ENCODE peak calls at places on chromosome 22, in eight cellular contexts. P is sigmoid colon; X is stromal cell of bone marrow; H is psoas muscle; Q is PC-3; M is activated CD4-positive, alpha-beta T cell treated with anti-CD3 and anti-CD28 coated beads for 48 hours; K is left cardiac atrium; F is stimulated activated naive B cell treated with anti-CD40 and anti-IgM and Interleukin-4, amounts not matched to agents 10 μg/mL and 1 μg/mL and 100 μg/mL, for 72 hours. O is an unnamed sample.

GRCh38 chr22:49464024-49464423 is 363.6 kb downstream of the BRD1 start:
- DNase-seq in P (no peak), X (no peak), H (no peak), Q (no peak), M (no peak), K (no peak), F (no peak), O (no peak)

GRCh38 chr22:36431977-36432376 is 44.2 kb upstream of the MYH9 start:
- DNase-seq in P (no peak), X (no peak), H (no peak), Q (no peak), M (no peak), K (no peak), F (no peak), O (no peak)

GRCh38 chr22:48649466-48649865 is 1178.2 kb downstream of the BRD1 start:
- DNase-seq in P (no peak), X (no peak), H (no peak), Q (no peak), M (no peak), K (no peak), F (no peak), O (no peak)

GRCh38 chr22:34808618-34809017 is 257.3 kb upstream of the ISX start:
- DNase-seq in P (no peak), X (no peak), H (no peak), Q (no peak), M (no peak), K (no peak), F (no peak), O (no peak)

GRCh38 chr22:18057568-18058209 is 20.1 kb upstream of the PEX26 start:
- DNase-seq in P (peak), X (peak), H (peak), Q (peak), M (no peak), K (peak), F (peak), O (peak)

GRCh38 chr22:46008291-46008690 is 31.3 kb upstream of the WNT7B start:
- DNase-seq in P (no peak), X (no peak), H (peak), Q (no peak), M (no peak), K (no peak), F (no peak), O (no peak)

GRCh38 chr22:49274754-49275380 is 552.8 kb downstream of the BRD1 start:
- DNase-seq in P (no peak), X (no peak), H (no peak), Q (no peak), M (no peak), K (no peak), F (no peak), O (no peak)

GRCh38 chr22:26170795-26171194 is 1.5 kb downstream of the SEZ6L start:
- DNase-seq in P (no peak), X (no peak), H (peak), Q (no peak), M (peak), K (no peak), F (no peak), O (no peak)

GRCh38 chr22:21677606-21678443 is 12.0 kb downstream of the PPIL2 start:
- DNase-seq in P (no peak), X (no peak), H (no peak), Q (no peak), M (no peak), K (no peak), F (no peak), O (no peak)

GRCh38 chr22:50363411-50364194 is 20.5 kb downstream of the PPP6R2 start:
- DNase-seq in P (no peak), X (no peak), H (no peak), Q (no peak), M (no peak), K (no peak), F (no peak), O (no peak)

GRCh38 chr22:18042685-18043084 is 18.3 kb upstream of the MICAL3 start:
- DNase-seq in P (no peak), X (no peak), H (no peak), Q (peak), M (no peak), K (no peak), F (no peak), O (no peak)

GRCh38 chr22:44237290-44237689 is 56.6 kb downstream of the PARVG start:
- DNase-seq in P (no peak), X (no peak), H (no peak), Q (no peak), M (no peak), K (no peak), F (no peak), O (no peak)

GRCh38 chr22:27780161-27780575 is 21.4 kb downstream of the MN1 start:
- DNase-seq in P (no peak), X (no peak), H (no peak), Q (no peak), M (no peak), K (peak), F (no peak), O (no peak)

GRCh38 chr22:24417901-24418641 is 9.3 kb upstream of the ADORA2A start:
- DNase-seq in P (peak), X (no peak), H (no peak), Q (no peak), M (no peak), K (no peak), F (no peak), O (no peak)

GRCh38 chr22:45826520-45826919 is 150.4 kb downstream of the WNT7B start:
- DNase-seq in P (no peak), X (no peak), H (no peak), Q (no peak), M (no peak), K (no peak), F (no peak), O (no peak)

GRCh38 chr22:35353318-35353717 is 27.6 kb upstream of the HMOX1 start:
- DNase-seq in P (no peak), X (no peak), H (no peak), Q (no peak), M (no peak), K (no peak), F (no peak), O (no peak)

GRCh38 chr22:24161909-24162308 is 19.4 kb upstream of the SUSD2 start:
- DNase-seq in P (peak), X (no peak), H (peak), Q (no peak), M (no peak), K (no peak), F (no peak), O (no peak)

GRCh38 chr22:26471522-26471921 is 12.1 kb downstream of the HPS4 start:
- DNase-seq in P (no peak), X (peak), H (peak), Q (peak), M (no peak), K (no peak), F (no peak), O (peak)

GRCh38 chr22:29256606-29257325 is 11.0 kb downstream of the RHBDD3 start:
- DNase-seq in P (no peak), X (no peak), H (no peak), Q (no peak), M (no peak), K (no peak), F (no peak), O (no peak)

GRCh38 chr22:23791737-23792645 is 5.2 kb downstream of the SMARCB1 start:
- DNase-seq in P (no peak), X (no peak), H (no peak), Q (no peak), M (no peak), K (peak), F (no peak), O (no peak)

GRCh38 chr22:49137216-49137840 is 690.3 kb downstream of the BRD1 start:
- DNase-seq in P (no peak), X (no peak), H (no peak), Q (no peak), M (no peak), K (no peak), F (no peak), O (no peak)

GRCh38 chr22:24867327-24868022 is 61.5 kb downstream of the SGSM1 start:
- DNase-seq in P (no peak), X (no peak), H (no peak), Q (no peak), M (no peak), K (no peak), F (no peak), O (no peak)